ENCODE peak calls at places on chromosomes 1 and 21, in five cellular contexts. P, A, R, M and H are unnamed samples.

GRCh38 chr21:41634211-41634694 is 126.3 kb upstream of the TMPRSS2 start:
- DNase-seq in R (no peak), A (no peak), M (peak), P (no peak), H (no peak)

GRCh38 chr1:6614019-6614952 is 755 bp downstream of the PHF13 start:
- DNase-seq in R (peak), A (peak), M (peak), P (no peak), H (peak)

GRCh38 chr1:165235777-165236285 is 120.7 kb downstream of the LMX1A start:
- DNase-seq in P (peak), A (peak), M (no peak), R (no peak), H (no peak)

GRCh38 chr1:17545354-17545753 is 5.9 kb downstream of the ARHGEF10L start:
- DNase-seq in R (peak), M (no peak), A (no peak), P (no peak), H (peak)

GRCh38 chr1:183159960-183160359 is 26.1 kb upstream of the LAMC2 start:
- DNase-seq in A (no peak), P (no peak), M (peak), R (no peak), H (no peak)

GRCh38 chr1:162587761-162588260 is 26.3 kb downstream of the UAP1 start:
- DNase-seq in M (no peak), R (no peak), A (no peak), P (no peak), H (no peak)

GRCh38 chr1:240004086-240004749 is 87.5 kb upstream of the FMN2 start:
- DNase-seq in A (peak), M (peak), P (no peak), R (peak), H (peak)

GRCh38 chr1:209802117-209802779 is 3.7 kb downstream of the IRF6 start:
- DNase-seq in R (no peak), P (no peak), A (no peak), M (peak), H (no peak)

GRCh38 chr1:34761776-34762307 is 2.3 kb downstream of the GJB4 start:
- DNase-seq in M (no peak), P (no peak), A (no peak), R (no peak), H (no peak)

GRCh38 chr1:31931241-31932225 is 6.6 kb downstream of the PTP4A2 start:
- DNase-seq in P (no peak), R (peak), M (peak), A (no peak), H (peak)

GRCh38 chr1:23799570-23800395 is 771 bp downstream of the GALE start:
- DNase-seq in R (peak), M (peak), P (peak), A (peak), H (peak)

GRCh38 chr1:167675440-167675839 is 45.4 kb downstream of the RCSD1 start:
- DNase-seq in R (no peak), M (no peak), A (no peak), P (no peak), H (no peak)

GRCh38 chr21:29196021-29196663 is 65.7 kb downstream of the MAP3K7CL start:
- DNase-seq in M (peak), A (no peak), R (peak), P (no peak), H (peak)

GRCh38 chr1:36572906-36573305 is 90.2 kb upstream of the CSF3R start:
- DNase-seq in R (no peak), P (no peak), A (no peak), M (no peak), H (no peak)

GRCh38 chr1:240164742-240165141 is 73.1 kb downstream of the FMN2 start:
- DNase-seq in A (no peak), P (no peak), R (no peak), M (no peak), H (no peak)

GRCh38 chr1:7224644-7225043 is 439.4 kb downstream of the CAMTA1 start:
- DNase-seq in R (no peak), P (no peak), M (peak), A (no peak), H (peak)

GRCh38 chr1:60149254-60149653 is 75.7 kb upstream of the C1orf87 start:
- DNase-seq in R (no peak), A (no peak), M (no peak), P (no peak), H (no peak)

GRCh38 chr21:43361127-43361492 is 65.8 kb downstream of the SIK1 start:
- DNase-seq in R (peak), P (no peak), M (peak), A (no peak), H (no peak)

GRCh38 chr1:110542730-110543129 is 23.8 kb upstream of the KCNA10 start:
- DNase-seq in A (no peak), P (peak), M (peak), R (peak), H (peak)

GRCh38 chr1:206809504-206810084 is 37.3 kb upstream of the IL10 start:
- DNase-seq in R (peak), M (no peak), P (no peak), A (no peak), H (peak)

GRCh38 chr1:176843352-176844297 is 320.9 kb downstream of the ASTN1 start:
- DNase-seq in R (peak), P (peak), M (no peak), A (no peak), H (peak)

GRCh38 chr21:44758141-44758561 is 43.5 kb downstream of the UBE2G2 start:
- DNase-seq in M (no peak), A (no peak), R (no peak), P (no peak), H (no peak)

GRCh38 chr1:203860396-203860951 is 925 bp upstream of the SNRPE start:
- DNase-seq in P (no peak), R (peak), A (peak), M (peak), H (no peak)

GRCh38 chr1:42765832-42766722 is 751 bp downstream of the P3H1 start:
- DNase-seq in A (peak), M (peak), R (peak), P (peak), H (peak)

GRCh38 chr1:23718482-23718881 is 24.8 kb upstream of the ELOA start:
- DNase-seq in M (peak), R (peak), A (peak), P (peak), H (peak)

GRCh38 chr1:218983848-218984247 is 189.8 kb upstream of the LYPLAL1 start:
- DNase-seq in R (no peak), P (no peak), A (no peak), M (no peak), H (peak)

GRCh38 chr1:63920154-63921117 is 146.6 kb downstream of the ROR1 start:
- DNase-seq in R (peak), P (no peak), M (peak), A (no peak), H (peak)

GRCh38 chr1:208837242-208837641 is 593.1 kb upstream of the PLXNA2 start:
- DNase-seq in R (no peak), P (no peak), M (no peak), A (no peak), H (no peak)

GRCh38 chr1:155125946-155126493 is 1.7 kb upstream of the EFNA1 start:
- DNase-seq in A (peak), R (no peak), P (peak), M (no peak), H (peak)

GRCh38 chr1:76176020-76176419 is 101.5 kb downstream of the ST6GALNAC3 start:
- DNase-seq in P (no peak), R (no peak), A (no peak), M (no peak), H (no peak)

GRCh38 chr1:167650266-167651160 is 20.5 kb downstream of the RCSD1 start:
- DNase-seq in R (no peak), P (no peak), A (no peak), M (no peak), H (no peak)

GRCh38 chr1:167221126-167221803 is 579 bp downstream of the POU2F1 start:
- DNase-seq in P (peak), A (peak), M (peak), R (no peak), H (no peak)

GRCh38 chr1:244444854-244445253 is 6.9 kb downstream of the ADSS2 start:
- DNase-seq in P (no peak), A (no peak), M (no peak), R (no peak), H (peak)

GRCh38 chr1:218371927-218372672 is 27.0 kb downstream of the TGFB2 start:
- DNase-seq in M (no peak), R (peak), P (no peak), A (no peak), H (peak)

GRCh38 chr1:44641126-44642102 is 32.9 kb downstream of the TMEM53 start:
- DNase-seq in R (no peak), P (no peak), A (no peak), M (no peak), H (no peak)

GRCh38 chr1:209224886-209225285 is 358.6 kb upstream of the CAMK1G start:
- DNase-seq in M (no peak), R (no peak), A (no peak), P (no peak), H (no peak)

GRCh38 chr1:14435368-14436023 is 163.0 kb upstream of the KAZN start:
- DNase-seq in R (no peak), P (no peak), M (peak), A (peak), H (no peak)

GRCh38 chr1:190602325-190602724 is 124.7 kb upstream of the BRINP3 start:
- DNase-seq in P (no peak), M (no peak), A (no peak), R (no peak), H (no peak)
- H3K4me3 ChIP-seq in P (no peak), M (no peak), A (no peak), R (no peak), H (no peak)

GRCh38 chr1:205575294-205575885 is 56.4 kb downstream of the ELK4 start:
- DNase-seq in P (no peak), M (no peak), A (no peak), R (no peak), H (no peak)

GRCh38 chr1:205576011-205576410 is 55.8 kb downstream of the ELK4 start:
- DNase-seq in P (no peak), A (peak), M (no peak), R (no peak), H (no peak)

GRCh38 chr1:205577874-205578658 is 53.7 kb downstream of the ELK4 start:
- DNase-seq in P (no peak), R (peak), M (peak), A (peak), H (no peak)

GRCh38 chr1:205578780-205579571 is 52.8 kb downstream of the ELK4 start:
- DNase-seq in M (no peak), A (no peak), P (no peak), R (no peak), H (no peak)

DNA sequence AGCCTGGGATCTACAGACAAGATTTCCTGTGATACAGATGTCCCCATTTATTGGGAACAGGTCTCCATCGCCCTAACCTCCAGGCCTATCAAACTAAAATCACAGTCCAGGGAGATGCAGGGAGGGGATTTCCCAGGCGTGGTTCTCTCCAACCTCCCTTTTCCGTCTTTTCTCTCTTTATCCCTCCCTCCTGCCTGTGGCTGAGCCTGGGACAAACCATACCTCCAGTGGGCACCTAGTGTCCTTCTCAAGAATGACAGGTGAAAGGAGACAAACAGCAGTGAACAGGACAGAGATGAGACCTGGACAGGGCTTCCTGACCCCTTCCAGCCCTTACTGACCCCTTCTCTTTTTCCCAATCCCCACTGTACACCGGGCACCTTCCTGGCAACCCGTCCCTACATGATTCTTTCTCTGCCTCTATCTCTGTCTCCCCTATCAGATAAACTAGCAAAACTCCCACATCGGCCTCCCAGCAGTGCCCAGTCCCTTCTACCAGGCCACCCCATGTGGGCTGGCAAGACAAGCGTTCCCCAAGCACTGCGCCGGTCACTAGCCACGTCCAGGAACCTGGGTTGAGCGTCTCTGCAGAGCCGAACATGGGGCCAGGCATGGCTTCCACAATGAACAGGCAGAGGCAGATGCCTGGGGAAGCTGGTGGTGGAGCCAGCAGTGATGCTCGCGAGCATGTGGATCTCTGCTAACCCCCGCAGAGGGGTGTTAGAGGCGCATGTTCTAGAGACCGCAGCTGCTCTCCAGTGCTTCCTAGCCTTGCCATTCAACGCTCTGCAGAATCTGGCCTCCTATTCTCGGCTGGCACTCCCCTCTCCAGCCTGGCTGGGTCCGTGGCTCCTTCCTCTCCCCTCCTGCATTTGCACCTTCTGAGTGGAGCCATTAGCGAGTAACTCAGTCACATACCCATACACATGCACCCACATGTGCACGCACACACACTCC is 54.7 kb downstream of the ELK4 start:
- DNase-seq in R (no peak), M (no peak), P (no peak), A (no peak), H (no peak)
- H4K8ac ChIP-seq in R (no peak), M (no peak), P (no peak), A (no peak), H (no peak)

DNA sequence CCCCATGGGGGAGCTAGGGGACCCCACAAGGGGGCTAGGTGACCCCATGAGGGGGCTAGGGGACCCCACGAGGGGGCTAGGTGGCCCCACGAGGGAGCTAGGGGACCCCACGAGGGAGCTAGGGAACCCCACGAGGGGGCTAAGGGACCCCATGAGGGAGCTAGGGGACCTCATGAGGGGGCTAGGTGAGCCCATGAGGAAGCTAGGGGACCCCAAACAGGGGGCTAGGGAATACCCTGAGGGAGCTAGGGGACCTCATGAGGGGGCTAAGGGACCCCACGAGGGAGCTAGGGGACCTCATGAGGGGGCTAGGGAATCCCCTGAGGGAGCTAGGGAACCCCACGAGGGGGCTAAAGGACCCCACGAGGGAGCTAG is 50.5 kb upstream of the DMRTB1 start:
- DNase-seq in R (no peak), A (no peak), M (no peak), P (no peak), H (no peak)
- H4K91ac ChIP-seq in R (no peak), A (no peak), M (no peak), P (no peak), H (no peak)

GRCh38 chr1:51518033-51518729 is 885 bp downstream of the EPS15 start:
- DNase-seq in R (peak), P (peak), M (peak), A (peak), H (peak)

GRCh38 chr1:51515982-51516638 is 3.0 kb downstream of the EPS15 start:
- DNase-seq in R (no peak), P (no peak), M (no peak), A (no peak), H (no peak)

GRCh38 chr1:51517361-51518032 is 1.6 kb downstream of the EPS15 start:
- DNase-seq in R (peak), P (no peak), A (no peak), M (no peak), H (peak)

GRCh38 chr1:51515312-51515960 is 3.6 kb downstream of the EPS15 start:
- DNase-seq in M (no peak), A (no peak), R (no peak), P (no peak), H (no peak)

DNA sequence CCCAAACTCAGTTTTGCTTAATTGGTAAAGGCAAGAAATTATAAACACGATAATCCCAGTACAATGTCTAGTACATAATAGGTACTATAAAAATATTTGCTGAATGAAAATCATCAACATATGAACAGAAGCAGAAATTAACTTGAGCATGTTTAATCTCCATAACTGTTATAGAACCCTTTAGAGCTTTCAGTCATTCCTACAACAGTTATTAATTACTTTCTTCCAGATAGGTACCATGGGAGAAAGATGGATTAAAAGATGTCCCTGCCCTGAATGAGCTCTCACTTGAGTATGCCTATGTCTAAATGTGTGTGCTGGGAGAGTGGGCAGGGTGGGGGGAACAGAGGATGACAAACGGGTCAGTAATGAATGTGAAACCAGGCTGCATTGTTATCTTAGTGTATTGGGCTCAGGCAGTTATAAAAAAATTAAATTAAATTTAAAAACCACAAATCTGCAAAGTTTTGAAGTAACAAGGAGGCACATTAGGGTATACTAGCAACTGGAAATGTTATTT is 2.4 kb downstream of the EPS15 start:
- DNase-seq in P (no peak), M (no peak), A (no peak), R (peak), H (no peak)
- H3K4me3 ChIP-seq in P (no peak), M (no peak), A (no peak), R (no peak), H (no peak)

DNA sequence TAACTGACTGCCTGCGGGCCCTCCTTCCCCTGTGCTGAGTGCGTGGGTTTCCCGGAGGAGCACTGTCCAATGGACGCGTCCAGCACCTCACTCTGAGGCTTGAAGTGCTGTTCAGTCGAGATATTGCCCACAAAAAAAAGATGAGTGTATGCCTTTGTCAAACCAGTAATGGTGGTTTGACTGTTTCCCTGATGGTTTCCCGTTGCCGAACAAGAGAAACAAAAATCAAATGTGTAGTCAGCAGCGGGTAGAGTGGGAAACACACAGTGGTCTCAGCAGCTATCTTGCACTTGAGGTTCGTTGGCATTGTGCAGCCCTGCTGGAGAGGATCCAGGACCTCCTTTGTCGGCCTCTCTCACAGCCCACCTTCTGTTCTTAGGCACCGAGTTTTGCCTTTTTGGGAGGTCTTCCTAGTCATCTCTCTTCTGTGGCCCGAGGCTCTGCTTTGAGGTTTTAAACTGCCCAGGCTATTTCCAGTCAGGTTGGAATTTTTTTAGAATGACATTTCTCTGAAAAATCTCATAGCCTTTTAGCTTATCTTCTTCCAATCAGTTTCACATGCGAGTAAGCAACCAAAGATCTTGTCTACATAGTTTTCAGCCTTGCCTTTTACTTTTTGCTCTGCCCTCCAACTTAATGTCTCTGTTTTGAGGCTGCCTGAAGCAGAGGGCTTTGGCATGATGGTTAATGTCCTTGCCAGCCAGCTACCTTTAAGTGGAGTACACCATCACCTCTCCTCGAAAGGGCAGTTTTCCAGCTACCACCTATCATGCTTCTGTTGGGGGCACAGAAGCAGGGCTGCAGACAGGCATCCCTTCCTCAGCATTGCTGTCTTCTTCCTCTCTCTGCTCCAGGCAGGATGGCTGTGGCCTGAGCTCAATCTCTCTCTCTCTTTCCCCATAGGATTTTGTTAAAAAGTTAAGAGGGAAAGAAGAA is 132.3 kb downstream of the URB2 start:
- DNase-seq in P (no peak), M (peak), R (peak), A (no peak), H (no peak)
- H4K8ac ChIP-seq in P (no peak), M (peak), R (no peak), A (no peak), H (no peak)